ENCODE peak calls at places on chromosomes 12 and 14, in seven cellular contexts. E is mammary epithelial cell, G is esophagus squamous epithelium, F is gastrocnemius medialis, T is breast epithelium, P is neural progenitor cell, U is cardiac muscle cell. C is an unnamed sample. For H3K36me3 and H3K4me1, the result is how much of the 10 kb centered on the place peaks cover.

GRCh38 chr14:36070056-36071043 is 106.2 kb downstream of the PTCSC3 start:
- DNase-seq in T (peak), G (no peak), P (peak), U (peak), E (peak), F (no peak), C (peak)

GRCh38 chr12:46374711-46375110 is 2.1 kb upstream of the SLC38A2 start:
- DNase-seq in U (no peak), E (no peak), F (no peak), P (no peak), T (no peak), G (no peak), C (no peak)

GRCh38 chr12:10381912-10382628 is 7.8 kb downstream of the KLRK1 start:
- DNase-seq in P (no peak), E (no peak), T (no peak), F (no peak), G (no peak), U (no peak), C (no peak)

GRCh38 chr14:73785336-73785833 is 66.2 kb upstream of the PTGR2 start:
- DNase-seq in U (peak), P (peak), G (no peak), F (no peak), E (peak), T (no peak), C (no peak)

GRCh38 chr12:20601668-20602280 is 93.4 kb upstream of the SLCO1C1 start:
- DNase-seq in G (no peak), P (peak), T (no peak), E (no peak), F (no peak), U (peak), C (peak)

GRCh38 chr14:47194051-47194450 is 481.4 kb downstream of the MDGA2 start:
- DNase-seq in F (no peak), U (peak), P (no peak), G (no peak), T (no peak), E (no peak), C (no peak)

GRCh38 chr12:15299947-15300346 is 22.4 kb upstream of the PTPRO start:
- DNase-seq in P (no peak), T (no peak), E (no peak), U (no peak), F (no peak), G (no peak), C (no peak)

GRCh38 chr14:31201111-31201510 is 6.5 kb downstream of the HECTD1 start:
- DNase-seq in U (no peak), E (no peak), G (no peak), P (no peak), F (no peak), T (no peak), C (no peak)

GRCh38 chr12:8037046-8037663 is 4.6 kb downstream of the FOXJ2 start:
- DNase-seq in E (no peak), P (no peak), T (no peak), U (no peak), G (no peak), F (no peak), C (no peak)

GRCh38 chr14:104360522-104360921 is 219.0 kb upstream of the C14orf180 start:
- DNase-seq in T (peak), F (peak), E (no peak), G (no peak), P (no peak), U (no peak), C (no peak)

GRCh38 chr14:94407906-94408305 is 19.5 kb upstream of the SERPINA1 start:
- DNase-seq in U (no peak), E (no peak), T (no peak), G (no peak), F (no peak), P (no peak), C (no peak)

GRCh38 chr12:75646329-75646940 is 135.0 kb upstream of the KRR1 start:
- DNase-seq in U (no peak), F (no peak), E (no peak), T (no peak), P (no peak), G (no peak), C (no peak)

GRCh38 chr14:105776924-105777323 is 250.5 kb downstream of the TMEM121 start:
- DNase-seq in E (no peak), T (no peak), F (no peak), P (no peak), U (no peak), G (no peak), C (no peak)

GRCh38 chr12:89552376-89552775 is 26.5 kb upstream of the POC1B start:
- DNase-seq in E (peak), T (no peak), G (no peak), P (no peak), F (no peak), U (no peak), C (no peak)

GRCh38 chr12:82456633-82457032 is 98.3 kb downstream of the METTL25 start:
- DNase-seq in U (no peak), P (no peak), F (no peak), E (no peak), T (no peak), G (no peak), C (no peak)

GRCh38 chr12:57214398-57214781 is 2.2 kb upstream of the NXPH4 start:
- DNase-seq in P (peak), E (no peak), U (peak), G (no peak), T (no peak), F (no peak), C (peak)

GRCh38 chr14:52862652-52863338 is 71.4 kb upstream of the GNPNAT1 start:
- DNase-seq in T (no peak), U (peak), G (no peak), F (no peak), E (peak), P (no peak), C (no peak)

GRCh38 chr12:18492372-18493025 is 231.2 kb downstream of the PIK3C2G start:
- DNase-seq in F (no peak), E (peak), G (no peak), P (no peak), U (peak), T (no peak), C (no peak)

GRCh38 chr12:108699955-108700563 is 31.3 kb downstream of the CORO1C start:
- DNase-seq in U (no peak), E (no peak), F (no peak), G (no peak), P (no peak), T (no peak), C (no peak)

GRCh38 chr12:12722351-12723146 is 5.4 kb downstream of the CDKN1B start:
- DNase-seq in F (no peak), E (peak), P (no peak), G (no peak), U (peak), T (no peak), C (no peak)

GRCh38 chr12:83665755-83666154 is 979.0 kb downstream of the TMTC2 start:
- DNase-seq in F (no peak), P (no peak), G (no peak), T (no peak), E (no peak), U (no peak), C (no peak)

GRCh38 chr14:60753264-60754126 is 18.9 kb downstream of the MNAT1 start:
- DNase-seq in U (peak), P (no peak), E (no peak), F (no peak), T (no peak), G (no peak), C (no peak)

GRCh38 chr12:53320352-53321195 is 836 bp downstream of the AAAS start:
- DNase-seq in P (no peak), E (no peak), G (no peak), U (no peak), T (no peak), F (no peak), C (no peak)

GRCh38 chr14:73477618-73478266 is 13.0 kb upstream of the RIOX1 start:
- DNase-seq in T (no peak), U (peak), G (no peak), F (no peak), P (no peak), E (peak), C (no peak)

GRCh38 chr14:105180598-105181528 is at the start of gene NUDT14:
- DNase-seq in F (peak), T (peak), U (peak), G (peak), P (peak), E (peak), C (peak)

GRCh38 chr12:116759783-116760581 is 21.9 kb downstream of the RNFT2 start:
- DNase-seq in F (no peak), T (no peak), P (no peak), G (no peak), U (peak), E (no peak), C (no peak)

GRCh38 chr14:86296173-86296572 is 766.2 kb downstream of the FLRT2 start:
- DNase-seq in U (peak), P (no peak), T (no peak), G (no peak), F (no peak), E (no peak), C (no peak)

GRCh38 chr12:82522762-82523161 is 163.9 kb upstream of the TMTC2 start:
- DNase-seq in E (no peak), F (no peak), T (no peak), U (no peak), G (no peak), P (no peak), C (no peak)

GRCh38 chr12:13371367-13371766 is 174.8 kb downstream of the EMP1 start:
- DNase-seq in P (no peak), G (no peak), T (no peak), F (no peak), U (no peak), E (no peak), C (no peak)

GRCh38 chr12:131287938-131288797 is 334.5 kb downstream of the ADGRD1 start:
- DNase-seq in E (no peak), P (no peak), U (no peak), G (no peak), F (peak), T (no peak), C (no peak)

DNA sequence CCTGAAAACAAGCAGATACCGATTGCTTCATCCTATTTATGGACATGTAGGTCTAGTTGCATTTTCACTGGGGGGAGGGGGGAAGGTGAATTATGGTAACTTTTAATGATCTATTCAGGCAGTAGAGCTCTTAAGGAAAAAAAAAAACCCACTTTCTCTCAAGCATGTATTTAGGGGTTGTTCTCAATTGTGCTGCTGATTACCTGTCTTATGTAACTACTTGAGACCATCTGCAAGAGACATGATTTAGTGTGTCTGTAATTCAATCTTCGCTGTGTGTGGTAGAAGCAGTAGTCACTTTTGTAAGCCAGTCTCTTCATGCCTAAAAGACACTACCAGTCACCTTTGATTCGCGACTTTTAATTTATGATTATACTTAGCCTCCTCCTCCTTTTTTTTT is 8.9 kb downstream of the CALM1 start:
- DNase-seq in T (no peak), F (no peak), U (no peak), E (no peak), P (no peak), G (no peak), C (no peak)
- H3K36me3 ChIP-seq in T (under half), F (under half), U (under half), E (under half), P (under half), G (under half), C (under half)

GRCh38 chr14:61933021-61933420 is 170.8 kb downstream of the SNAPC1 start:
- DNase-seq in U (no peak), P (no peak), G (no peak), E (no peak), T (no peak), F (no peak), C (no peak)

GRCh38 chr14:61927521-61927920 is 165.3 kb downstream of the SNAPC1 start:
- DNase-seq in F (no peak), G (no peak), U (peak), T (no peak), E (peak), P (peak), C (no peak)

GRCh38 chr14:61928300-61928699 is 166.1 kb downstream of the SNAPC1 start:
- DNase-seq in T (no peak), P (no peak), F (no peak), E (no peak), U (no peak), G (no peak), C (no peak)

GRCh38 chr14:61929651-61930050 is 167.4 kb downstream of the SNAPC1 start:
- DNase-seq in G (no peak), F (no peak), T (no peak), U (no peak), E (no peak), P (no peak), C (no peak)

GRCh38 chr14:61930101-61930857 is 168.1 kb downstream of the SNAPC1 start:
- DNase-seq in P (no peak), F (no peak), U (no peak), G (no peak), E (no peak), T (no peak), C (no peak)
- TF ChIP-seq CTCF in P (no peak), F (no peak), U (no peak), G (no peak), E (no peak), T (no peak), C (no peak)

GRCh38 chr14:75448209-75448608 is 20.4 kb downstream of the JDP2 start:
- DNase-seq in T (no peak), G (no peak), P (no peak), F (no peak), E (no peak), U (no peak), C (no peak)
- H3K4me1 ChIP-seq in T (under half), G (under half), P (under half), F (half or more), E (under half), U (under half), C (under half)

GRCh38 chr12:124028560-124028935 is 55.5 kb downstream of the ZNF664 start:
- DNase-seq in E (no peak), T (no peak), U (no peak), F (no peak), P (no peak), G (no peak), C (no peak)
- H3K36me3 ChIP-seq in E (under half), T (under half), U (under half), F (under half), P (under half), G (under half), C (under half)

GRCh38 chr14:81625343-81625742 is 91.7 kb upstream of the SEL1L start:
- DNase-seq in P (peak), T (no peak), U (peak), F (no peak), E (peak), G (no peak), C (no peak)
- TF ChIP-seq CTCF in P (peak), T (peak), U (no peak), F (no peak), E (peak), G (no peak), C (peak)